ENCODE peak calls at places on chromosome 13, in eight cellular contexts. One of them, this sample, is unnamed.

GRCh38 chr13:62014299-62014698 is 598.6 kb upstream of the PCDH20 start:
- DNase-seq in OCI-LY7: peak; percentile 32
- DNase-seq in astrocyte: no peak
- DNase-seq in heart left ventricle: no peak
- DNase-seq in AG04450: no peak
- DNase-seq in neural progenitor cell: no peak
- DNase-seq in fibroblast of lung: peak; percentile 2
- DNase-seq in MM.1S: no peak
- DNase-seq in this sample: peak; percentile 1

GRCh38 chr13:75637101-75637774 is 1.1 kb downstream of the LMO7 start:
- DNase-seq in OCI-LY7: no peak
- DNase-seq in astrocyte: no peak
- DNase-seq in heart left ventricle: no peak
- DNase-seq in AG04450: no peak
- DNase-seq in neural progenitor cell: no peak
- DNase-seq in fibroblast of lung: no peak
- DNase-seq in MM.1S: no peak
- DNase-seq in this sample: peak; percentile 37

GRCh38 chr13:51924756-51925544 is 63.2 kb downstream of the CCDC70 start:
- DNase-seq in OCI-LY7: no peak
- DNase-seq in astrocyte: no peak
- DNase-seq in heart left ventricle: no peak
- DNase-seq in AG04450: no peak
- DNase-seq in neural progenitor cell: no peak
- DNase-seq in fibroblast of lung: no peak
- DNase-seq in MM.1S: no peak
- DNase-seq in this sample: no peak

GRCh38 chr13:35256459-35257148 is 219.9 kb downstream of the MAB21L1 start:
- DNase-seq in OCI-LY7: no peak
- DNase-seq in astrocyte: no peak
- DNase-seq in heart left ventricle: no peak
- DNase-seq in AG04450: no peak
- DNase-seq in neural progenitor cell: no peak
- DNase-seq in fibroblast of lung: no peak
- DNase-seq in MM.1S: no peak
- DNase-seq in this sample: no peak

GRCh38 chr13:79353698-79354097 is 52.4 kb downstream of the RBM26 start:
- DNase-seq in OCI-LY7: no peak
- DNase-seq in astrocyte: peak; percentile 14
- DNase-seq in heart left ventricle: no peak
- DNase-seq in AG04450: no peak
- DNase-seq in neural progenitor cell: no peak
- DNase-seq in fibroblast of lung: peak; percentile 40
- DNase-seq in MM.1S: no peak
- DNase-seq in this sample: no peak

GRCh38 chr13:30898721-30899188 is 7.3 kb upstream of the MEDAG start:
- DNase-seq in OCI-LY7: no peak
- DNase-seq in astrocyte: peak; percentile 98
- DNase-seq in heart left ventricle: no peak
- DNase-seq in AG04450: peak; percentile 89
- DNase-seq in neural progenitor cell: no peak
- DNase-seq in fibroblast of lung: peak; percentile 97
- DNase-seq in MM.1S: no peak
- DNase-seq in this sample: peak; percentile 99

GRCh38 chr13:111123221-111123620 is 8.1 kb downstream of the ARHGEF7 start:
- DNase-seq in OCI-LY7: no peak
- DNase-seq in astrocyte: no peak
- DNase-seq in heart left ventricle: no peak
- DNase-seq in AG04450: no peak
- DNase-seq in neural progenitor cell: no peak
- DNase-seq in fibroblast of lung: no peak
- DNase-seq in MM.1S: no peak
- DNase-seq in this sample: no peak

GRCh38 chr13:74398599-74398998 is 264.4 kb upstream of the KLF12 start:
- DNase-seq in OCI-LY7: no peak
- DNase-seq in astrocyte: no peak
- DNase-seq in heart left ventricle: no peak
- DNase-seq in AG04450: no peak
- DNase-seq in neural progenitor cell: no peak
- DNase-seq in fibroblast of lung: no peak
- DNase-seq in MM.1S: no peak
- DNase-seq in this sample: no peak

GRCh38 chr13:41645313-41645712 is 188.0 kb downstream of the RGCC start:
- DNase-seq in OCI-LY7: no peak
- DNase-seq in astrocyte: peak; percentile 88
- DNase-seq in heart left ventricle: no peak
- DNase-seq in AG04450: peak; percentile 74
- DNase-seq in neural progenitor cell: no peak
- DNase-seq in fibroblast of lung: peak; percentile 89
- DNase-seq in MM.1S: no peak
- DNase-seq in this sample: peak; percentile 89

GRCh38 chr13:44267966-44268365 is 105.7 kb upstream of the SERP2 start:
- DNase-seq in OCI-LY7: no peak
- DNase-seq in astrocyte: peak; percentile 96
- DNase-seq in heart left ventricle: no peak
- DNase-seq in AG04450: peak; percentile 36
- DNase-seq in neural progenitor cell: no peak
- DNase-seq in fibroblast of lung: peak; percentile 96
- DNase-seq in MM.1S: no peak
- DNase-seq in this sample: peak; percentile 62

GRCh38 chr13:48299591-48299990 is 4.0 kb upstream of the RB1 start:
- DNase-seq in OCI-LY7: no peak
- DNase-seq in astrocyte: no peak
- DNase-seq in heart left ventricle: no peak
- DNase-seq in AG04450: no peak
- DNase-seq in neural progenitor cell: no peak
- DNase-seq in fibroblast of lung: no peak
- DNase-seq in MM.1S: no peak
- DNase-seq in this sample: no peak

GRCh38 chr13:69935043-69935442 is 172.6 kb upstream of the ATXN8OS start:
- DNase-seq in OCI-LY7: peak; percentile 1
- DNase-seq in astrocyte: no peak
- DNase-seq in heart left ventricle: no peak
- DNase-seq in AG04450: no peak
- DNase-seq in neural progenitor cell: no peak
- DNase-seq in fibroblast of lung: no peak
- DNase-seq in MM.1S: peak; percentile 61
- DNase-seq in this sample: no peak
- TF ChIP-seq CTCF in OCI-LY7: peak; percentile 51
- TF ChIP-seq CTCF in astrocyte: peak; percentile 38
- TF ChIP-seq CTCF in heart left ventricle: no peak
- TF ChIP-seq CTCF in AG04450: no peak
- TF ChIP-seq CTCF in neural progenitor cell: peak; percentile 37
- TF ChIP-seq CTCF in fibroblast of lung: no peak
- TF ChIP-seq CTCF in MM.1S: peak; percentile 54
- TF ChIP-seq CTCF in this sample: no peak

DNA sequence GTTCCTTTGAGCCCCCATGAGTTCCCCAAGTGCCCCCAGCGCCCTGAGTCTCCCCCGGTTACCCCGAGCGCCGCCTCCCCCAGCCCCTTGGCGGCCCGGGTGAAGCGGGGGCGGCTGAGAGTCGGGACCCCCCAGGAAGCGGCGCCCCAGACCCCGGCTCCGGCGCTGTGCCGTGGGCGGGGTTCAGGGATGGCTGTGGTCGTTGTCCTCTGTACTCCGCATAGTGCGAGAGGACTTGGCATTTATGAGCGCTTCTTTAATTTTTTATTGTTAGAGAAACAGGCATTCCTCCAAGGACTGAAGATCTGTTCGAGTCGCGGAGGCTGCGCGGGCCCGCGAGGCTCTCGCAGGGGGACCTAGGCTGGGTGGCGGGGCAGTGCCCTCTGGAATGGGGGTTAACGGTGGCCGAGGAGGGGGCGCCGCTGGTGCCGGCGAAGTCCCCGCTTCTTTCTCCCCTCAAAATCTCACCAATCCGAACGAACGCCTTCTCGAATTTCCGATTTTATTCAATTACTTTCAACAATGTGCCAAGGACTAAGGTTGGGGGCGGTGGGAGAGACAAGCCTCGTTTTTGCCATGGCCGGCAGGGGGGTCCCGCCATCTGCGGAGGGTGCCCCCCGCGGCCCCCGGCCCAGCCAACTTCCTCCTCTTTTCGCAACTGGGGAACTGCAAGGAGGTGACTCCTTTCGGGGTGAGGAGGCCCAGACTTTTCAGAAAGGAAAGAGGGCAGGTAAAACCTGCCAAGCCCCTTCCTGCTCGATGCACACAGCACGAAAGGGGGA is 595 bp upstream of the GJB2 start:
- DNase-seq in OCI-LY7: no peak
- DNase-seq in astrocyte: no peak
- DNase-seq in heart left ventricle: no peak
- DNase-seq in AG04450: no peak
- DNase-seq in neural progenitor cell: peak; percentile 35
- DNase-seq in fibroblast of lung: no peak
- DNase-seq in MM.1S: no peak
- DNase-seq in this sample: no peak
- H3K4me3 ChIP-seq in OCI-LY7: no peak overlapping the region
- H3K4me3 ChIP-seq in astrocyte: no peak overlapping the region
- H3K4me3 ChIP-seq in heart left ventricle: peak overlapping the region; percentile 65
- H3K4me3 ChIP-seq in AG04450: peak overlapping the region; percentile 36
- H3K4me3 ChIP-seq in neural progenitor cell: peak overlapping the region; percentile 74
- H3K4me3 ChIP-seq in fibroblast of lung: peak overlapping the region; percentile 33
- H3K4me3 ChIP-seq in MM.1S: peak overlapping the region; percentile 64
- H3K4me3 ChIP-seq in this sample: peak overlapping the region; percentile 55

DNA sequence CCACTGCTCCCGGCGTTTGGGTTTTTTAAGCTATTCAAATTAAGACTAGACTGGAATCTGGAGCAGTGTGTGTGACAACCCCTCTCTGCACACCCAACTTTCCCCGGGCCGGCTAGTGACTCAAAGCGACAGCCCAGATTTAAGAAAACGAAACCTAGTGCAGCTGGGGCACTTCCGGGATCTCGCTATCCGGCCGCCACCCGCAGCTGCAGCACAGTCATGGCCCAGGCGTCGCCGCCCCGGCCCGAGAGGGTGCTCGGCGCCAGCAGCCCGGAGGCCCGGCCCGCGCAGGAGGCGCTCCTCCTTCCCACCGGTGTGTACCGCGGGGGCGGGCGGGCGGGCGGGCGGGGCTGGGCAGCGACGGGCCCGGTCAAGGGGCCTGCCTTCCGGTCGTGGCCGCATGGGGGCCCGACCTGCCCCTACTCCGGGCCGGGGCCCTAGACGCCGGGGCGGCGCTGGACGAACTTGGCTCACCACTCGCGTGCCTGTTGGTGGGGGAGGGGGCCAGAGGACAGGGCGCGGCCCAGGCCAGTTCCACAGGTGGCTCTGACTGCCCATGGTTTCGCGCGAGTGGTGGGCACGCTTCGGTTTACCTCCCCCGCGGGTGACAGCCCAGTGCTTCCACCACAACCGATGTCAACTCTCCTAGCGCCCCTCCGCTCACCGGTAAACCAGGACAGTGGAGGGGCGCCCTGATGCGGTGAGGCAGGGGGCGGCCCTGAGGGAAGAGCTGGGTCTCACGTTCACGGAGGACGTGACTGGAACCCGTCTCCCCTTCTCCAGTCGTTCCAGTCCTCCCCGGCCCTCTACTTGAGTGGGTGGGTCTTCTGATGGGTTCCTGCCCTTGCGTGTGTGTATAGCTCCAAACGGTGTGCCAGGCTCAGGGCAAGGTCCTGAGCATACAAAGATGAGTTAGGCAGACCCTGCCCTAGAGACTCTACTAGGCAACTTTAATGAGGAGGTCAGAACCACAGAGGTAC is at the start of gene PHF11:
- DNase-seq in OCI-LY7: peak; percentile 94
- DNase-seq in astrocyte: peak; percentile 59
- DNase-seq in heart left ventricle: peak; percentile 91
- DNase-seq in AG04450: no peak
- DNase-seq in neural progenitor cell: peak; percentile 79
- DNase-seq in fibroblast of lung: peak; percentile 76
- DNase-seq in MM.1S: peak; percentile 84
- DNase-seq in this sample: peak; percentile 73
- TF ChIP-seq CTCF in OCI-LY7: peak; percentile 36
- TF ChIP-seq CTCF in astrocyte: no peak
- TF ChIP-seq CTCF in heart left ventricle: peak; percentile 32
- TF ChIP-seq CTCF in AG04450: no peak
- TF ChIP-seq CTCF in neural progenitor cell: peak; percentile 39
- TF ChIP-seq CTCF in fibroblast of lung: no peak
- TF ChIP-seq CTCF in MM.1S: no peak
- TF ChIP-seq CTCF in this sample: no peak

GRCh38 chr13:109700176-109700575 is 86.2 kb downstream of the IRS2 start:
- DNase-seq in OCI-LY7: no peak
- DNase-seq in astrocyte: peak; percentile 68
- DNase-seq in heart left ventricle: peak; percentile 85
- DNase-seq in AG04450: no peak
- DNase-seq in neural progenitor cell: no peak
- DNase-seq in fibroblast of lung: peak; percentile 81
- DNase-seq in MM.1S: no peak
- DNase-seq in this sample: peak; percentile 80
- H3K4me3 ChIP-seq in OCI-LY7: no peak overlapping the region
- H3K4me3 ChIP-seq in astrocyte: no peak overlapping the region
- H3K4me3 ChIP-seq in heart left ventricle: no peak overlapping the region
- H3K4me3 ChIP-seq in AG04450: no peak overlapping the region
- H3K4me3 ChIP-seq in neural progenitor cell: no peak overlapping the region
- H3K4me3 ChIP-seq in fibroblast of lung: no peak overlapping the region
- H3K4me3 ChIP-seq in MM.1S: no peak overlapping the region
- H3K4me3 ChIP-seq in this sample: no peak overlapping the region

DNA sequence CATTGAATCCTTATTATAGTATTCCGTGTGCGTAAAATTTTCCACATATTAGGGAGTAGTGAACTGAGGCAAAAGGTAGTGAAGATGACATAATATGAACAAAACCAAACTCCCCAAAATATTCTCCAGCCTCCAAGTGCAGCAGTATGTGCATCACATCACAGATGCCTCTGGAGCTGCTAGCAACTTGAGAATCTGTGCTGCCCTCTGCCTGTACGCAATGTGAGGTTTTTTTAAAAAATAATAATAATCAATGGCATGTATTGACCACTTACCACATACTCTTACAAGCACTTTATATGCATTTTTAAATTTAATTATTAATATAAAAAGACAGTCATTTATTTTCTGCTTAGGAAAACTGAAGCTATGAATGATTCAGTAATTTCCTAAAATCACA is 583.0 kb upstream of the SPRY2 start:
- DNase-seq in OCI-LY7: no peak
- DNase-seq in astrocyte: no peak
- DNase-seq in heart left ventricle: no peak
- DNase-seq in AG04450: no peak
- DNase-seq in neural progenitor cell: peak; percentile 36
- DNase-seq in fibroblast of lung: no peak
- DNase-seq in MM.1S: no peak
- DNase-seq in this sample: peak; percentile 27
- TF ChIP-seq CTCF in OCI-LY7: no peak
- TF ChIP-seq CTCF in astrocyte: no peak
- TF ChIP-seq CTCF in heart left ventricle: peak; percentile 27
- TF ChIP-seq CTCF in AG04450: no peak
- TF ChIP-seq CTCF in neural progenitor cell: peak; percentile 51
- TF ChIP-seq CTCF in fibroblast of lung: no peak
- TF ChIP-seq CTCF in MM.1S: no peak
- TF ChIP-seq CTCF in this sample: peak; percentile 30

GRCh38 chr13:71858647-71859046 is 8.4 kb downstream of the DACH1 start:
- DNase-seq in OCI-LY7: no peak
- DNase-seq in astrocyte: no peak
- DNase-seq in heart left ventricle: no peak
- DNase-seq in AG04450: no peak
- DNase-seq in neural progenitor cell: no peak
- DNase-seq in fibroblast of lung: no peak
- DNase-seq in MM.1S: no peak
- DNase-seq in this sample: no peak
- H3K4me3 ChIP-seq in OCI-LY7: no peak overlapping the region
- H3K4me3 ChIP-seq in astrocyte: no peak overlapping the region
- H3K4me3 ChIP-seq in heart left ventricle: no peak overlapping the region
- H3K4me3 ChIP-seq in AG04450: no peak overlapping the region
- H3K4me3 ChIP-seq in neural progenitor cell: no peak overlapping the region
- H3K4me3 ChIP-seq in fibroblast of lung: no peak overlapping the region
- H3K4me3 ChIP-seq in MM.1S: no peak overlapping the region
- H3K4me3 ChIP-seq in this sample: no peak overlapping the region